ENCODE peak calls at places on chromosomes 6 and 20, in eight cellular contexts. H is GM20000; O is activated CD4-positive, CD25-positive, alpha-beta regulatory T cell; F is Jurkat, Clone E6-1; D is AML-193; E is NCI-H2081; T is activated effector memory CD4-positive, alpha-beta T cell treated with anti-CD3 and anti-CD28 coated beads, Interleukin-2, amount 50 U/mL, for 16 hours; B is CD14-positive monocyte. K is an unnamed sample.

GRCh38 chr20:20744170-20744725 is 31.8 kb upstream of the RALGAPA2 start:
- DNase-seq in E (no peak), B (no peak), O (no peak), D (no peak), T (no peak), H (no peak), F (no peak), K (peak; percentile 41)

GRCh38 chr6:52390361-52390727 is 28.4 kb downstream of the PAQR8 start:
- DNase-seq in T (peak; percentile 79), O (no peak), E (peak; percentile 14), H (peak; percentile 47), F (peak; percentile 92), B (no peak), D (peak; percentile 64), K (peak; percentile 75)

GRCh38 chr6:23272536-23272935 is 703.2 kb downstream of the HDGFL1 start:
- DNase-seq in O (no peak), D (no peak), H (no peak), F (no peak), B (no peak), T (no peak), E (no peak), K (no peak)

GRCh38 chr6:1335367-1336037 is 23.6 kb downstream of the FOXQ1 start:
- DNase-seq in H (no peak), F (no peak), T (no peak), O (no peak), D (peak; percentile 94), E (no peak), B (no peak), K (peak; percentile 97)

GRCh38 chr6:34396518-34396917 is 4.0 kb upstream of the NUDT3 start:
- DNase-seq in H (no peak), O (no peak), F (no peak), B (no peak), D (no peak), T (no peak), E (no peak), K (no peak)

GRCh38 chr20:38084425-38084951 is 50.9 kb downstream of the RPRD1B start:
- DNase-seq in O (no peak), T (no peak), H (no peak), D (no peak), E (no peak), F (no peak), B (no peak), K (peak; percentile 43)

GRCh38 chr6:39923394-39923793 is 10.9 kb downstream of the MOCS1 start:
- DNase-seq in B (no peak), O (no peak), T (no peak), D (no peak), F (no peak), E (no peak), H (no peak), K (peak; percentile 21)

GRCh38 chr6:13303668-13304017 is 24.7 kb downstream of the TBC1D7 start:
- DNase-seq in H (peak; percentile 76), D (no peak), O (no peak), B (peak; percentile 90), E (no peak), T (no peak), F (no peak), K (no peak)

GRCh38 chr6:140174509-140174908 is 800.1 kb upstream of the CITED2 start:
- DNase-seq in F (no peak), T (no peak), B (no peak), D (peak; percentile 80), E (no peak), O (no peak), H (no peak), K (no peak)

K was measured in HT-29.